ENCODE peak calls at places on chromosomes 2 and 18, in four cellular contexts. N is H1, H is neuronal stem cell, J is IMR-90. G is an unnamed sample.

GRCh38 chr2:11288431-11288830 is 56.0 kb downstream of the ROCK2 start:
- DNase-seq in N (no peak), H (no peak), J (no peak), G (no peak)

GRCh38 chr18:25305584-25305983 is 46.4 kb downstream of the ZNF521 start:
- DNase-seq in N (no peak), H (no peak), J (peak), G (no peak)

GRCh38 chr18:27595121-27595848 is 410.2 kb upstream of the CHST9 start:
- DNase-seq in N (no peak), H (no peak), J (no peak), G (no peak)

GRCh38 chr2:98634406-98635092 is 26.2 kb downstream of the UNC50 start:
- DNase-seq in N (peak), H (peak), J (no peak), G (no peak)

GRCh38 chr2:83291083-83291482 is 1168.0 kb downstream of the SUCLG1 start:
- DNase-seq in N (no peak), H (no peak), J (no peak), G (no peak)

GRCh38 chr2:383888-384287 is 96.0 kb upstream of the ALKAL2 start:
- DNase-seq in N (no peak), H (no peak), J (no peak), G (no peak)

GRCh38 chr2:44470151-44470550 is 108.4 kb downstream of the CAMKMT start:
- DNase-seq in N (peak), H (no peak), J (no peak), G (no peak)

GRCh38 chr2:38935568-38936172 is 46.0 kb downstream of the ARHGEF33 start:
- DNase-seq in N (no peak), H (no peak), J (peak), G (peak)

GRCh38 chr2:74690571-74690970 is 36.5 kb downstream of the SEMA4F start:
- DNase-seq in N (no peak), H (peak), J (peak), G (peak)

GRCh38 chr2:165114345-165114943 is 89.4 kb downstream of the SCN3A start:
- DNase-seq in N (no peak), H (no peak), J (peak), G (peak)

GRCh38 chr2:128638741-128639477 is 320.2 kb upstream of the HS6ST1 start:
- DNase-seq in N (peak), H (peak), J (no peak), G (no peak)

GRCh38 chr18:38606841-38607240 is 1041.2 kb upstream of the CELF4 start:
- DNase-seq in N (no peak), H (no peak), J (no peak), G (peak)

GRCh38 chr2:43427032-43427424 is 168.8 kb downstream of the THADA start:
- DNase-seq in N (no peak), H (no peak), J (no peak), G (no peak)

GRCh38 chr18:59996370-59996966 is 96.7 kb downstream of the PMAIP1 start:
- DNase-seq in N (no peak), H (no peak), J (peak), G (peak)

GRCh38 chr18:13809025-13809384 is 14.9 kb upstream of the MC5R start:
- DNase-seq in N (no peak), H (no peak), J (no peak), G (no peak)

GRCh38 chr2:31251851-31252250 is 17.9 kb downstream of the EHD3 start:
- DNase-seq in N (no peak), H (no peak), J (no peak), G (no peak)

GRCh38 chr2:148103946-148104345 is 83.1 kb downstream of the MBD5 start:
- DNase-seq in N (no peak), H (no peak), J (no peak), G (no peak)

GRCh38 chr2:193523662-193524061 is 1328.9 kb upstream of the TMEFF2 start:
- DNase-seq in N (no peak), H (no peak), J (no peak), G (no peak)

GRCh38 chr2:26542194-26542455 is 64.2 kb upstream of the OTOF start:
- DNase-seq in N (no peak), H (no peak), J (no peak), G (no peak)

GRCh38 chr2:66508358-66509071 is 73.6 kb downstream of the MEIS1 start:
- DNase-seq in N (no peak), H (no peak), J (peak), G (peak)

GRCh38 chr2:38377501-38378258 is 607 bp upstream of the ATL2 start:
- DNase-seq in N (no peak), H (no peak), J (peak), G (peak)

GRCh38 chr2:30293303-30293912 is 62.1 kb downstream of the LBH start:
- DNase-seq in N (no peak), H (no peak), J (peak), G (peak)

GRCh38 chr18:26088482-26088881 is 1.9 kb downstream of the SS18 start:
- DNase-seq in N (no peak), H (no peak), J (no peak), G (no peak)

GRCh38 chr2:33377048-33377447 is 99.4 kb upstream of the RASGRP3 start:
- DNase-seq in N (no peak), H (no peak), J (no peak), G (no peak)

GRCh38 chr2:207296265-207296948 is 130.7 kb upstream of the KLF7 start:
- DNase-seq in N (no peak), H (no peak), J (peak), G (no peak)

GRCh38 chr2:117931266-117931665 is 82.6 kb downstream of the CCDC93 start:
- DNase-seq in N (no peak), H (no peak), J (no peak), G (no peak)

GRCh38 chr2:20606198-20606597 is 44.7 kb downstream of the HS1BP3 start:
- DNase-seq in N (no peak), H (no peak), J (no peak), G (no peak)

GRCh38 chr2:55992465-55992864 is 68.9 kb upstream of the EFEMP1 start:
- DNase-seq in N (no peak), H (no peak), J (peak), G (peak)

GRCh38 chr18:55546873-55547704 is 40.9 kb downstream of the TCF4 start:
- DNase-seq in N (no peak), H (no peak), J (peak), G (peak)

GRCh38 chr2:157404363-157404762 is 39.5 kb downstream of the CYTIP start:
- DNase-seq in N (no peak), H (no peak), J (no peak), G (no peak)

GRCh38 chr18:79460445-79461300 is 64.9 kb downstream of the NFATC1 start:
- DNase-seq in N (no peak), H (no peak), J (peak), G (no peak)

GRCh38 chr2:149657393-149657792 is 69.8 kb upstream of the MMADHC start:
- DNase-seq in N (no peak), H (no peak), J (no peak), G (no peak)

GRCh38 chr2:172098650-172099471 is 3.8 kb downstream of the DLX2 start:
- DNase-seq in N (no peak), H (peak), J (peak), G (peak)

GRCh38 chr2:101692037-101692436 is 5.5 kb upstream of the MAP4K4 start:
- DNase-seq in N (no peak), H (no peak), J (no peak), G (no peak)
- H2BK15ac ChIP-seq in N (no peak), H (no peak), J (no peak), G (no peak)

GRCh38 chr2:119792907-119793312 is 33.2 kb downstream of the PTPN4 start:
- DNase-seq in N (peak), H (no peak), J (no peak), G (no peak)

GRCh38 chr2:119788751-119789150 is 29.0 kb downstream of the PTPN4 start:
- DNase-seq in N (no peak), H (no peak), J (no peak), G (no peak)

GRCh38 chr2:119790466-119790865 is 30.7 kb downstream of the PTPN4 start:
- DNase-seq in N (no peak), H (no peak), J (no peak), G (no peak)

GRCh38 chr2:119795309-119796303 is 35.9 kb downstream of the PTPN4 start:
- DNase-seq in N (no peak), H (no peak), J (no peak), G (no peak)

DNA sequence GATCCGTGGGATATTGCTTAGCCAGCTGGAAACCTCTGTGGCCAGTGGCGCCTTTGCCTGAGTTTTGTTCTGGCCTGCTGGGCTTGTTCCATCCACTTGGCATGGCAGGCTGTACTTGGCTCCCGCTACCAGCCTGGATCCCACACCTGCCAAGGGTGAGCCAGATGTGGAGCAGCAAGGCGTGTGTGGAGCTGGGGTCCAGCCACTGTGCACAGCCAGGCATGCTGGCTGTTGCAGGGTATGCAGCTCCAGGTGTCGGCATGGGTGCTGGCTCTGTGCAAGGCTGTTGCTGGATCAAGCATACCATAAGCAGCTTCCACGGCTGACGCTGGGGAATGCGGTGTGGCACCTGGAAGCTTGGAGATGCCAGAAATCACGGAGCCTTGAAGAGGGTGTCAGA is 34.5 kb downstream of the PTPN4 start:
- DNase-seq in N (no peak), H (no peak), J (no peak), G (no peak)
- H3K18ac ChIP-seq in N (no peak), H (peak), J (no peak), G (no peak)

DNA sequence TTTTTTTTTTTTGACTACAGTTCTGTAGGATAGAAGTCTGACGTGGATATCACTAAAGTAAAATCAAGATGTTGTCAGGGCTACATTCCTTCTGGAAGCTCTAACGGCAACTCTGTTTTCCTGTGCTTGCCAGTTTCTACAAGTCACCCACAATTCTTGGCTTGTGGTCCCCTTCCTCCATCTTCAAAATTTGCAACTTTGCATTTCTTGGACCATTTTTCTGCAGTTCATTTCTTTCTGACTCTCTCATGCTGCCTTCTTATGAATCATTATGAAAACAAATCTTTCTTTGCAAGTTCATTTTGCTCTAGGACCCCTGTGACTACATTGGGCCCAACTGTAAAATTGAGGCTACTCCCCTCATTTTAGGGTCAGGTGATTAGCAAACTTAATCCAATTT is 367.9 kb downstream of the DSC3 start:
- DNase-seq in N (no peak), H (no peak), J (no peak), G (no peak)
- H2BK15ac ChIP-seq in N (no peak), H (no peak), J (no peak), G (no peak)

DNA sequence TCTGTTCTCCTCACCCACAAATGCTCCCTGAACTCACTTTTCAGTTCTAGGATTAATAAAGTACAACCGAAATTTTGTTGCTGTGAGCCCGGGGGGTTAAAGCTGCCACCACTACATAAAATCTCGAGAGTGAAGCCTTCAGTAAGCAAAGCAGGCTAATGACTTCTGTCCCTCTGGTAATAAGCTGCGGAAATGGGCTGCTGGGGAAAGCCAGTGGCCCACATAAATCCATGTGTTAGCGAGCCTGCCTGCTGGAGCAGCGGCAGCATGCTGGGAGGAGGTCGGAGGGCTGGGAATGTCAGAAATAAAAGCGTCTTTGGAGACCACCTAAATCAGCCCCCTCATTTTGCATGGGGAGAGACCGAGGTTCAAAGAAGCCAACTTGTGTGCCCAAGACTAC is 371.7 kb downstream of the TNS1 start:
- DNase-seq in N (no peak), H (no peak), J (no peak), G (no peak)
- H3K18ac ChIP-seq in N (no peak), H (no peak), J (no peak), G (no peak)

DNA sequence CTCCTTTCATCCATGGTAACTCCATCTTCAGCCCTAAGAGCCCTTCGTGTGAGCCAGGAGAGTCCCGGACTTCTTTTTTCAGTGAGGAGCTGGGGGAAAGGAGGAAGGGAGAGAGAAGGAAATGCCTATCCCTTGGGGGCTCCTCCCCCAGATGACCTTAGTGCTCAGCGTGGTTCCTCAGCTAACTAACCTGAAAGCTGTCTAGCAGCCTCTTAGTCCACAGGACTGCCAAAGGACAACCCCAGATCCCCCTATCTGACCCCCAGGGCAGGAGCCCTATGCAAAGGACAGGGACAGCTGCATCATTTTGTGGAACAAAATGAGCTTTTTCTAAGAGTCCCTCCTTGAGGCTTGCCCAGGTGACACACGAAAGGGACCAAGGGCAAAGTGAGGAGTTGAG is 7.9 kb downstream of the SPR start:
- DNase-seq in N (no peak), H (no peak), J (no peak), G (no peak)
- H2BK15ac ChIP-seq in N (peak), H (no peak), J (no peak), G (no peak)

GRCh38 chr2:237626813-237627451 is 455 bp upstream of the LRRFIP1 start:
- DNase-seq in N (no peak), H (no peak), J (no peak), G (no peak)
- H3K18ac ChIP-seq in N (no peak), H (peak), J (no peak), G (peak)

DNA sequence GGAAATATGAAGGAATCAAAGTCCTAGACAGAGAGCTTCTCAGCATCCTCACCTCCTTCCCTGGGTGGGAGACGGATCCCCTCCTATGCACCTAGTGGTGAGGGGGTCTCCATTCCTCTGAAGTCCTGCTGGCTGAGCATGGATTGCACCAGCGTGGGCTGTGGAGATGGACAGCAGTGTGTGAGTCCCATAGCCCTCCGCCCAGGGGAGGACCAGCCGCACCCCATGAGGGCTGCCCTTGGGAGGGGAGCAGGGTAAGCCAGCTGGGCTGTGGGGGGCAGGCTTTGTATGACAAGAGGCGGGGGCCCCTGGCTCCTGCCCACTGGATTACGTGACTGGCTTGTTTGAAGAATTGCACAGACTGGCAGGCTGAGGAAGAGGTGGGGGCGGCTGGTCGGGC is 768.2 kb downstream of the GALR1 start:
- DNase-seq in N (no peak), H (no peak), J (no peak), G (no peak)
- H2BK15ac ChIP-seq in N (no peak), H (no peak), J (no peak), G (no peak)

G was measured in mesenchymal stem cell.